ENCODE peak calls at places on chromosomes 6 and 20, in seven cellular contexts. S is HepG2, P is A549, U is WTC11, E is K562, K is SK-N-SH, L is IMR-90. T is an unnamed sample.

GRCh38 chr20:4544765-4545164 is 176.9 kb upstream of the PRND start:
- DNase-seq in S (no peak), K (no peak), L (peak), U (no peak), P (no peak), E (no peak), T (no peak)

GRCh38 chr20:51679254-51679921 is 88.8 kb downstream of the ATP9A start:
- DNase-seq in K (no peak), P (no peak), L (no peak), U (no peak), E (no peak), S (peak), T (no peak)

GRCh38 chr6:121437861-121438651 is 2.6 kb downstream of the GJA1 start:
- DNase-seq in L (peak), P (peak), K (no peak), U (peak), S (no peak), E (no peak), T (no peak)

GRCh38 chr20:17859616-17860232 is 108.9 kb downstream of the SNX5 start:
- DNase-seq in K (no peak), L (no peak), S (no peak), U (peak), P (no peak), E (no peak), T (no peak)

GRCh38 chr6:73710948-73711347 is 14.9 kb downstream of the CD109 start:
- DNase-seq in P (no peak), S (no peak), K (no peak), L (no peak), E (no peak), U (no peak), T (no peak)

GRCh38 chr20:52305843-52306242 is 114.3 kb upstream of the ZFP64 start:
- DNase-seq in S (no peak), P (no peak), E (no peak), L (no peak), K (no peak), U (no peak), T (no peak)

GRCh38 chr6:69693749-69694148 is 103.1 kb downstream of the LMBRD1 start:
- DNase-seq in L (peak), K (no peak), U (no peak), S (no peak), P (no peak), E (no peak), T (no peak)

GRCh38 chr6:38846844-38847243 is 131.7 kb downstream of the DNAH8 start:
- DNase-seq in S (no peak), L (peak), K (no peak), U (no peak), E (no peak), P (no peak), T (no peak)

GRCh38 chr20:53547664-53548239 is 45.9 kb downstream of the ZNF217 start:
- DNase-seq in P (peak), S (peak), L (peak), E (peak), U (peak), K (peak), T (peak)

GRCh38 chr20:56579261-56579660 is 46.2 kb downstream of the FAM209B start:
- DNase-seq in P (no peak), U (no peak), E (no peak), K (no peak), L (no peak), S (no peak), T (no peak)

GRCh38 chr20:52915564-52915963 is 56.6 kb upstream of the TSHZ2 start:
- DNase-seq in E (no peak), P (no peak), S (no peak), K (no peak), L (no peak), U (no peak), T (no peak)

GRCh38 chr6:69398729-69399128 is 398.1 kb downstream of the LMBRD1 start:
- DNase-seq in P (no peak), S (no peak), E (no peak), L (no peak), K (no peak), U (no peak), T (no peak)

GRCh38 chr6:45026003-45026516 is 302.1 kb upstream of the RUNX2 start:
- DNase-seq in E (no peak), U (no peak), S (peak), P (no peak), L (peak), K (no peak), T (no peak)

GRCh38 chr6:87333591-87334181 is 4.6 kb upstream of the GJB7 start:
- DNase-seq in S (no peak), P (no peak), U (no peak), E (no peak), K (no peak), L (peak), T (no peak)

GRCh38 chr6:90415178-90415577 is 118.5 kb upstream of the BACH2 start:
- DNase-seq in K (no peak), E (no peak), P (no peak), L (no peak), U (no peak), S (no peak), T (no peak)

GRCh38 chr20:32674362-32674789 is 635 bp upstream of the C20orf203 start:
- DNase-seq in L (peak), S (peak), K (peak), U (peak), P (peak), E (peak), T (no peak)

GRCh38 chr6:53059648-53060589 is 5.3 kb upstream of the FBXO9 start:
- DNase-seq in S (no peak), P (no peak), E (no peak), U (no peak), K (peak), L (no peak), T (no peak)
- TF ChIP-seq USF2 in S (no peak), P (no peak), E (no peak), U (no peak), K (no peak), L (no peak), T (no peak)

GRCh38 chr6:144471986-144472385 is 186.9 kb downstream of the UTRN start:
- DNase-seq in L (peak), U (no peak), K (no peak), S (no peak), E (no peak), P (no peak), T (no peak)
- TF ChIP-seq USF2 in L (no peak), U (no peak), K (no peak), S (no peak), E (no peak), P (no peak), T (no peak)

GRCh38 chr6:139472341-139473038 is 98.0 kb upstream of the CITED2 start:
- DNase-seq in U (no peak), K (no peak), P (no peak), S (no peak), L (peak), E (no peak), T (no peak)
- TF ChIP-seq USF2 in U (no peak), K (no peak), P (no peak), S (no peak), L (no peak), E (no peak), T (no peak)

GRCh38 chr6:26493258-26493657 is 6.8 kb upstream of the BTN1A1 start:
- DNase-seq in L (peak), P (peak), E (peak), U (no peak), K (no peak), S (peak), T (no peak)
- TF ChIP-seq USF2 in L (no peak), P (no peak), E (no peak), U (no peak), K (no peak), S (no peak), T (no peak)

GRCh38 chr6:20642441-20642840 is 108.2 kb downstream of the CDKAL1 start:
- DNase-seq in E (no peak), L (no peak), K (no peak), U (no peak), S (peak), P (no peak), T (no peak)

GRCh38 chr6:20639161-20639560 is 104.9 kb downstream of the CDKAL1 start:
- DNase-seq in S (no peak), P (no peak), E (no peak), L (no peak), K (no peak), U (no peak), T (no peak)

GRCh38 chr6:20640181-20640580 is 105.9 kb downstream of the CDKAL1 start:
- DNase-seq in S (no peak), P (no peak), L (no peak), K (no peak), E (no peak), U (no peak), T (no peak)

GRCh38 chr6:20647585-20647984 is 113.3 kb downstream of the CDKAL1 start:
- DNase-seq in P (no peak), K (no peak), E (no peak), S (no peak), U (no peak), L (no peak), T (no peak)

DNA sequence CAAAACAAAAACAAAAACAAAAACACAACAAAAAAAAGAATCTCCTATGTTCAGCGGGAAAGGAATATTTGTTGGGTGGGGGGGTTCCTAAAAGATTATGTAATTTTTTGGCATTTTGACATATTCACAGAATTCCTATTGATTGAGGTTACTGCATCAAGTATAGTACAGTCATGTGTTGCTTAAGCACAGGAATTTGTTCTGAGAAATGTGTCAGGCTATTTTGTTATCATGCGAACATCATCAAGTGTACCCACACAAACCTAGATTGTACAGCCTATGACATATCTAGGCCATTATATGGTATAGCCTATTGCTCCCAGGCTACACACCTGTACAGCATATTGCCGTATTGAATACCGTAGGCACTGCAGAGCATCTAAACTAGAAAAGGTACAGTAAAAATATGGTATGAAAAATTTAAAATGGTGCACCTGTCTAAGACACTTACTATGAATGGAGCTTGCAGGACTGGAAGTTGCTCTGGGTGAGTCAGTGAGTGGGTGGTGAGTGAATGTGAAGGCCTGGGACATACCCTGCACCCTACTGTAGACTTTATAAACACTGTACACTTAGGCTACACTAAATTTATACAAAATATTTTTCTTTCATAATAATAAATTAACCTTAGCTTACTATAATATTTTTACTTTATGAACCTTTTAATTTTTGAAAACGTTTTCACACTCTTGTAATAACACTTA is 110.6 kb downstream of the CDKAL1 start:
- DNase-seq in K (no peak), S (no peak), P (no peak), E (no peak), U (no peak), L (peak), T (no peak)
- TF ChIP-seq USF2 in K (no peak), S (no peak), P (no peak), E (no peak), U (no peak), L (no peak), T (no peak)

DNA sequence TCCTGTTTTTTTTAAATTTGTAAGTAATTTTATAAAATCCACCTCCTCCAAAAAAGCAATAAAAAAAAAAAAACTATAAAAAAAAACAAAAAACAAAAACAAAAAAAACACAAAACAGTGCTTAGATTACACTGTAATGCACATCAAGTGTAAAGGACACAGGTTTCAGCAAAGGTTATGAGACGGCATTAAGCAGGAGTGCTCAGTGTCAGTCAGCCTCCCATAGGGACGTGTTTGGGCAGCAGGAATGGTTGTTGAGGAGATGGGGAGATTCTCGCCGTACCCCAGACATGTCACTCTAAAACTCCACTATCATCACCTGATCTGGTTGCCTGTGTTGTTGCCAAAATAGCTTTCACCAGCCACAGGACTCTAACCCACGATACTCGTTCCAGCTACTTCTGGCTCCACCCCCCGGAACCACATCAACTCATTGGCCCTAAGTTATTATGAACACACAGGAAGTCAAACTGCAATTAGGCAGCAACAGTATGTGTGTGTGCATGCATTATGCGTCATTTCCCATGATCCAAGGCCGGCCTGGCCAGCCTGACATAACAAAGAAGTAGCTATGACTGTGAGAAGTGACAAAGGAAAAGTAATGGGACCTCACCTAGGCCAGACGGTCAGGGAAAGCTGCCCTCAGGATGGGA is 28.7 kb downstream of the ECT2L start:
- DNase-seq in K (no peak), P (no peak), E (no peak), S (peak), U (no peak), L (peak), T (no peak)
- TF ChIP-seq USF2 in K (no peak), P (no peak), E (no peak), S (no peak), U (no peak), L (no peak), T (no peak)

GRCh38 chr20:49957487-49957938 is 21.3 kb downstream of the RNF114 start:
- DNase-seq in P (peak), E (peak), S (peak), K (no peak), L (no peak), U (peak), T (no peak)
- TF ChIP-seq USF2 in P (no peak), E (no peak), S (no peak), K (no peak), L (no peak), U (no peak), T (no peak)

DNA sequence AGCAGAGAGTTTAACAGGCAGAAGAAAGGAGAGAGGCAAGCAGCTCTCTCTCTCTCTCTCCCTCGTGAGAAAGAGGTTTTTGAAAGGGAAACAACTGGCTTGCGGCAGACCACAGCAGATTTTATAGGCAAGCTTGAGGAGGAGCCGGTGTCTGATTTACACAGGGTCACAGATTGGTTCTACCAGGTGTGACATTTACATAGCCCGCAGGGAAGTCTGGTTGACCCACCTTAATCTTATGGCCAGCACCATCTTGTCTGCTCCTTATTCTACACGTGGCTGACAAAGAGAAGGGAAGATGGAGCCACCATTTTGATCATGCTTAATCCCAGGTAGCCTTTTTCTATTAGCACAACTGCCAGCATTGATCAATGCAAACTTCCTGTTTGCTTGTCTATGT is 65.4 kb downstream of the OR2J2 start:
- DNase-seq in U (no peak), E (no peak), S (no peak), K (no peak), P (no peak), L (no peak), T (no peak)
- TF ChIP-seq USF2 in U (no peak), E (no peak), S (no peak), K (no peak), P (no peak), L (no peak), T (no peak)

GRCh38 chr20:43579861-43580793 is 10.6 kb upstream of the IFT52 start:
- DNase-seq in E (no peak), L (no peak), S (no peak), P (no peak), K (no peak), U (no peak), T (no peak)

GRCh38 chr20:43586641-43587040 is 4.1 kb upstream of the IFT52 start:
- DNase-seq in U (no peak), L (no peak), K (no peak), P (no peak), S (no peak), E (no peak), T (no peak)

GRCh38 chr20:43584448-43585138 is 6.1 kb upstream of the IFT52 start:
- DNase-seq in L (peak), E (no peak), S (peak), U (no peak), K (no peak), P (no peak), T (no peak)

GRCh38 chr20:43583133-43583864 is 7.4 kb upstream of the IFT52 start:
- DNase-seq in S (no peak), E (no peak), U (no peak), K (no peak), P (no peak), L (no peak), T (no peak)

GRCh38 chr20:43583982-43584432 is 6.7 kb upstream of the IFT52 start:
- DNase-seq in P (no peak), E (peak), K (no peak), S (peak), U (no peak), L (peak), T (no peak)
- TF ChIP-seq USF2 in P (no peak), E (no peak), K (no peak), S (peak), U (no peak), L (peak), T (no peak)